ENCODE peak calls at places on chromosomes 4 and X, in four cellular contexts. L, K, U and O are unnamed samples.

GRCh38 chr4:112881842-112882241 is 167.6 kb upstream of the ANK2 start:
- DNase-seq in K (no peak), U (no peak), L (no peak), O (peak; percentile 21)

GRCh38 chr4:149706942-149707341 is 108.7 kb downstream of the IQCM start:
- DNase-seq in U (no peak), L (no peak), K (no peak), O (no peak)

GRCh38 chr4:157043131-157043530 is 32.8 kb upstream of the GLRB start:
- DNase-seq in K (no peak), U (no peak), L (peak; percentile 2), O (no peak)

GRCh38 chrX:154352012-154352401 is 22.4 kb downstream of the FLNA start:
- DNase-seq in L (no peak), K (no peak), U (no peak), O (no peak)

GRCh38 chr4:32003548-32003947 is 1283.4 kb downstream of the PCDH7 start:
- DNase-seq in K (no peak), L (no peak), U (no peak), O (no peak)

GRCh38 chr4:17468638-17469221 is 43.2 kb downstream of the QDPR start:
- DNase-seq in K (peak; percentile 52), L (peak; percentile 13), U (no peak), O (peak; percentile 21)

GRCh38 chr4:154490589-154491340 is 834 bp downstream of the DCHS2 start:
- DNase-seq in L (no peak), K (no peak), U (no peak), O (peak; percentile 55)

GRCh38 chr4:127997534-127998388 is 32.6 kb downstream of the ABHD18 start:
- DNase-seq in K (no peak), U (peak; percentile 44), L (no peak), O (no peak)

GRCh38 chrX:39174761-39175417 is 373.6 kb downstream of the MID1IP1 start:
- DNase-seq in U (no peak), L (no peak), K (no peak), O (no peak)

GRCh38 chr4:27836505-27836904 is 975.9 kb downstream of the STIM2 start:
- DNase-seq in L (no peak), K (no peak), U (no peak), O (no peak)

GRCh38 chrX:40209951-40210617 is 112.3 kb upstream of the BCOR start:
- DNase-seq in L (peak; percentile 7), U (no peak), K (no peak), O (no peak)

GRCh38 chr4:180134116-180134866 is 2108.9 kb upstream of the TENM3 start:
- DNase-seq in L (no peak), K (no peak), U (no peak), O (no peak)

GRCh38 chr4:142236268-142236667 is 599.9 kb downstream of the IL15 start:
- DNase-seq in U (no peak), L (no peak), K (no peak), O (no peak)

GRCh38 chrX:115906276-115906675 is 264.3 kb upstream of the AGTR2 start:
- DNase-seq in U (no peak), K (no peak), L (no peak), O (no peak)

GRCh38 chrX:10633722-10634121 is 13.3 kb upstream of the MID1 start:
- DNase-seq in L (no peak), K (no peak), U (no peak), O (no peak)

GRCh38 chr4:110867981-110868380 is 245.1 kb upstream of the PITX2 start:
- DNase-seq in L (no peak), U (no peak), K (no peak), O (no peak)

GRCh38 chr4:58766763-58767162 is 1656.6 kb upstream of the IGFBP7 start:
- DNase-seq in L (no peak), K (no peak), U (no peak), O (no peak)

GRCh38 chr4:149781150-149781549 is 34.5 kb downstream of the IQCM start:
- DNase-seq in U (no peak), K (no peak), L (no peak), O (no peak)

GRCh38 chr4:15882675-15883086 is 55.9 kb downstream of the FGFBP1 start:
- DNase-seq in U (peak; percentile 64), K (peak; percentile 53), L (peak; percentile 64), O (peak; percentile 44)

GRCh38 chr4:162461952-162462351 is 298.2 kb upstream of the FSTL5 start:
- DNase-seq in K (no peak), U (no peak), L (no peak), O (no peak)

GRCh38 chrX:85359051-85359450 is 20.4 kb downstream of the POF1B start:
- DNase-seq in L (no peak), U (no peak), K (no peak), O (no peak)

GRCh38 chr4:81599646-81600231 is 128.0 kb upstream of the RASGEF1B start:
- DNase-seq in L (no peak), U (no peak), K (no peak), O (no peak)

GRCh38 chr4:144754562-144755410 is 108.8 kb downstream of the HHIP start:
- DNase-seq in U (no peak), L (no peak), K (no peak), O (peak; percentile 10)

GRCh38 chr4:1543561-1543960 is 137.3 kb upstream of the NKX1-1 start:
- DNase-seq in U (no peak), K (no peak), L (no peak), O (no peak)

GRCh38 chrX:131084145-131084544 is 26.0 kb downstream of the ARHGAP36 start:
- DNase-seq in U (no peak), L (no peak), K (no peak), O (no peak)

GRCh38 chrX:18714910-18715309 is 7.5 kb downstream of the PPEF1 start:
- DNase-seq in U (no peak), K (no peak), L (no peak), O (no peak)

GRCh38 chr4:38320349-38320707 is 343.7 kb upstream of the KLF3 start:
- DNase-seq in U (no peak), L (no peak), K (no peak), O (no peak)

GRCh38 chr4:55176497-55176896 is 51.1 kb upstream of the KDR start:
- DNase-seq in U (no peak), L (no peak), K (no peak), O (no peak)

GRCh38 chrX:118182050-118182449 is 65.4 kb upstream of the KLHL13 start:
- DNase-seq in U (no peak), L (no peak), K (no peak), O (no peak)

GRCh38 chrX:94977986-94978385 is 1304.0 kb downstream of the FAM133A start:
- DNase-seq in K (no peak), U (no peak), L (no peak), O (no peak)

DNA sequence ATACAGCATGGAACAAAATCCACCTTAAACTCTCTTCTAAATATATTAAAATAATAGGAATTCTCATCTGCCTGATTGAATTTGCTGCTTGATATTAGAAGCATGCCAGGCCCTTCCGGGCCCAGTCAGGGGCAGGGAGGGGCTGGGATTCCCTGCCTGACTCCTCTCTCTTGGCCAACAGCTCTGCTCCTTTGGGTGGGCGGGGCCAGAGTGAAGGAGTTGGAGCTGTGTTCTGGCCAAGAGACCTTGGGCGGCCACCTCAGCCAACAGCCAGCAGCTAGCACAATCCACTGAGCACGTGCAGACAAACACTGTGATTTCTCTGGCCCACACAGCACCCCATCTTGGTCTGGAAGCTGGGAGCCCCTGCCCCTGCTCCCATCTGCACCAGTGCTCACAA is 140.3 kb downstream of the PJA1 start:
- DNase-seq in K (no peak), U (no peak), L (no peak), O (no peak)
- TF ChIP-seq CBFB in K (no peak), U (no peak), L (no peak), O (no peak)

GRCh38 chr4:182219400-182219799 is 23.8 kb upstream of the TENM3 start:
- DNase-seq in U (no peak), L (no peak), K (no peak), O (no peak)
- TF ChIP-seq USF2 in U (no peak), L (no peak), K (no peak), O (no peak)

GRCh38 chr4:118268780-118269179 is 84.0 kb downstream of the PRSS12 start:
- DNase-seq in L (no peak), K (no peak), U (no peak), O (no peak)
- TF ChIP-seq CTCF in L (no peak), K (no peak), U (no peak), O (no peak)

GRCh38 chr4:101415962-101416361 is 68.6 kb upstream of the PPP3CA start:
- DNase-seq in K (no peak), L (no peak), U (no peak), O (no peak)

GRCh38 chr4:101418466-101418865 is 71.1 kb upstream of the PPP3CA start:
- DNase-seq in K (no peak), U (no peak), L (no peak), O (no peak)

GRCh38 chr4:101417046-101417445 is 69.7 kb upstream of the PPP3CA start:
- DNase-seq in L (no peak), U (no peak), K (no peak), O (peak; percentile 28)

GRCh38 chr4:101419324-101420135 is 72.2 kb upstream of the PPP3CA start:
- DNase-seq in K (no peak), L (no peak), U (peak; percentile 57), O (no peak)

GRCh38 chr4:101418055-101418454 is 70.7 kb upstream of the PPP3CA start:
- DNase-seq in K (no peak), L (no peak), U (peak; percentile 51), O (no peak)
- TF ChIP-seq CBFB in K (no peak), L (no peak), U (peak; percentile 81), O (no peak)

DNA sequence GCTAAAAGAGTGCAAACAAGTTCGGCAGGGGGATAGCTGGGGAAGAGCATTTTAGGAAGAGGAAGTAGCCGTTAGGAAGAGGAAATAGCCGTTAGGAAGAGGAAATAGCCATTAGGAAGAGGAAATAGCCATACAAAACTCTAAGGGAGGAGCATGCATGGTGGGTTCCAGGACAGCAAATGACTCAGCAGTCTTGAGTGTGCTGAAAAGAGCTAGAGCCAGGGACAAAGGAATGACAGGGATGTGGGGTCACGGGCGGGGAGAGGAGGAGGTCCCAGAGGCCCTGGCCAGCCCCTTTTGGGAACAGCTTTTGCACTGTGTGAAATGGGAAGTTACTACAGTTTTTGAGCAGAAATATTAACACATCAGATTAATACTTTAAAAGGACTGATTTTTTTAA is 882.6 kb downstream of the TRIML1 start:
- DNase-seq in K (no peak), U (no peak), L (no peak), O (no peak)
- TF ChIP-seq USF2 in K (no peak), U (no peak), L (no peak), O (no peak)

GRCh38 chrX:150146271-150146888 is 208.1 kb upstream of the EOLA2 start:
- DNase-seq in K (no peak), L (no peak), U (no peak), O (peak; percentile 34)
- TF ChIP-seq CTCF in K (no peak), L (no peak), U (no peak), O (no peak)